ENCODE peak calls at places on chromosomes 4 and X, in seven cellular contexts. One of them, this sample, is unnamed.

GRCh38 chrX:10722804-10723364 is 102.5 kb upstream of the MID1 start:
- DNase-seq in fibroblast of mammary gland: peak
- DNase-seq in pancreas: no peak
- DNase-seq in heart right ventricle: peak
- DNase-seq in GM12865: peak
- DNase-seq in transverse colon: peak
- DNase-seq in lower lobe of right lung: no peak
- DNase-seq in this sample: no peak

GRCh38 chrX:56763556-56764152 is 34.6 kb downstream of the NBDY start:
- DNase-seq in pancreas: no peak
- DNase-seq in heart right ventricle: no peak
- DNase-seq in GM12865: peak
- DNase-seq in lower lobe of right lung: no peak
- DNase-seq in fibroblast of mammary gland: peak
- DNase-seq in transverse colon: peak
- DNase-seq in this sample: no peak

GRCh38 chr4:178080312-178080711 is 638.1 kb upstream of the AGA start:
- DNase-seq in GM12865: no peak
- DNase-seq in fibroblast of mammary gland: no peak
- DNase-seq in pancreas: no peak
- DNase-seq in lower lobe of right lung: no peak
- DNase-seq in heart right ventricle: no peak
- DNase-seq in transverse colon: no peak
- DNase-seq in this sample: no peak

GRCh38 chr4:7590205-7590604 is 155.5 kb upstream of the PSAPL1 start:
- DNase-seq in GM12865: no peak
- DNase-seq in heart right ventricle: no peak
- DNase-seq in lower lobe of right lung: no peak
- DNase-seq in fibroblast of mammary gland: peak
- DNase-seq in transverse colon: no peak
- DNase-seq in pancreas: no peak
- DNase-seq in this sample: no peak

GRCh38 chr4:145956288-145956890 is 17.8 kb upstream of the ZNF827 start:
- DNase-seq in fibroblast of mammary gland: peak
- DNase-seq in GM12865: peak
- DNase-seq in lower lobe of right lung: no peak
- DNase-seq in heart right ventricle: peak
- DNase-seq in pancreas: no peak
- DNase-seq in transverse colon: peak
- DNase-seq in this sample: no peak

GRCh38 chr4:94641702-94642560 is 115.8 kb upstream of the BMPR1B start:
- DNase-seq in heart right ventricle: no peak
- DNase-seq in lower lobe of right lung: no peak
- DNase-seq in pancreas: no peak
- DNase-seq in GM12865: no peak
- DNase-seq in transverse colon: no peak
- DNase-seq in fibroblast of mammary gland: peak
- DNase-seq in this sample: no peak

GRCh38 chr4:125985856-125986255 is 671.1 kb downstream of the FAT4 start:
- DNase-seq in pancreas: peak
- DNase-seq in heart right ventricle: no peak
- DNase-seq in lower lobe of right lung: no peak
- DNase-seq in transverse colon: no peak
- DNase-seq in GM12865: peak
- DNase-seq in fibroblast of mammary gland: no peak
- DNase-seq in this sample: peak

GRCh38 chrX:13059269-13059668 is 14.8 kb upstream of the FAM9C start:
- DNase-seq in fibroblast of mammary gland: no peak
- DNase-seq in pancreas: no peak
- DNase-seq in GM12865: no peak
- DNase-seq in lower lobe of right lung: no peak
- DNase-seq in transverse colon: no peak
- DNase-seq in heart right ventricle: no peak
- DNase-seq in this sample: no peak

GRCh38 chrX:23493941-23494374 is 159.3 kb downstream of the PTCHD1 start:
- DNase-seq in pancreas: no peak
- DNase-seq in transverse colon: no peak
- DNase-seq in lower lobe of right lung: no peak
- DNase-seq in GM12865: peak
- DNase-seq in heart right ventricle: no peak
- DNase-seq in fibroblast of mammary gland: peak
- DNase-seq in this sample: peak

GRCh38 chr4:15771419-15772058 is 6.6 kb upstream of the CD38 start:
- DNase-seq in fibroblast of mammary gland: no peak
- DNase-seq in transverse colon: no peak
- DNase-seq in lower lobe of right lung: no peak
- DNase-seq in pancreas: no peak
- DNase-seq in heart right ventricle: no peak
- DNase-seq in GM12865: peak
- DNase-seq in this sample: no peak

GRCh38 chr4:78293348-78293747 is 236.2 kb downstream of the FRAS1 start:
- DNase-seq in lower lobe of right lung: no peak
- DNase-seq in pancreas: no peak
- DNase-seq in transverse colon: no peak
- DNase-seq in fibroblast of mammary gland: peak
- DNase-seq in GM12865: no peak
- DNase-seq in heart right ventricle: no peak
- DNase-seq in this sample: no peak

GRCh38 chrX:116318672-116319071 is 117.7 kb upstream of the SLC6A14 start:
- DNase-seq in pancreas: no peak
- DNase-seq in heart right ventricle: no peak
- DNase-seq in lower lobe of right lung: no peak
- DNase-seq in GM12865: no peak
- DNase-seq in fibroblast of mammary gland: no peak
- DNase-seq in transverse colon: no peak
- DNase-seq in this sample: no peak

DNA sequence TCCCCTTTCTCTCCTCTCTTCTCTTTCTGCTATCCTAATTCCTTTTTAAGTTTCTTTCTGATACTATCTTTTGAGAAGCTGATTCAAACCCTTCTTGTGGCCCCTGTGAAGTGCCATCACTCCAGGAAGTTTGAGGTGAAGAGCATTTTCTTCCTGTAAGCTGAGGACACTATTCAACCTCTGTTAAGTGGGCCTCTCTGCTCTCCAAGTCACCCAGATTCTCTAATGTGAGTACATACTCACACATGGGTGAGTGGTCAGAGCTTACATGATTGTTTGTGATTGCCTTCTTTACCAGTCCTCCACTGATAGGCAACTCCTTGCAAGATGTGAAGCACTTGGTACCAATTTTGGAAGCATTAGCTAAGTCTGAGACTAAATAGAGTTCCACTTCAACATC is 18.4 kb upstream of the SMIM10L2A start:
- DNase-seq in GM12865: no peak
- DNase-seq in lower lobe of right lung: no peak
- DNase-seq in heart right ventricle: no peak
- DNase-seq in pancreas: no peak
- DNase-seq in fibroblast of mammary gland: no peak
- DNase-seq in transverse colon: no peak
- DNase-seq in this sample: peak
- H3K4me3 ChIP-seq in GM12865: no peak
- H3K4me3 ChIP-seq in lower lobe of right lung: no peak
- H3K4me3 ChIP-seq in heart right ventricle: no peak
- H3K4me3 ChIP-seq in pancreas: no peak
- H3K4me3 ChIP-seq in fibroblast of mammary gland: no peak
- H3K4me3 ChIP-seq in transverse colon: no peak
- H3K4me3 ChIP-seq in this sample: no peak

GRCh38 chr4:23873717-23874535 is 15.9 kb downstream of the PPARGC1A start:
- DNase-seq in transverse colon: no peak
- DNase-seq in pancreas: no peak
- DNase-seq in lower lobe of right lung: no peak
- DNase-seq in GM12865: no peak
- DNase-seq in fibroblast of mammary gland: no peak
- DNase-seq in heart right ventricle: no peak
- DNase-seq in this sample: no peak
- H3K4me3 ChIP-seq in transverse colon: no peak
- H3K4me3 ChIP-seq in pancreas: no peak
- H3K4me3 ChIP-seq in lower lobe of right lung: no peak
- H3K4me3 ChIP-seq in GM12865: no peak
- H3K4me3 ChIP-seq in fibroblast of mammary gland: no peak
- H3K4me3 ChIP-seq in heart right ventricle: no peak
- H3K4me3 ChIP-seq in this sample: no peak

GRCh38 chrX:71144651-71145050 is at the start of gene NLGN3:
- DNase-seq in lower lobe of right lung: no peak
- DNase-seq in heart right ventricle: no peak
- DNase-seq in pancreas: no peak
- DNase-seq in GM12865: no peak
- DNase-seq in fibroblast of mammary gland: no peak
- DNase-seq in transverse colon: no peak
- DNase-seq in this sample: no peak
- H3K4me3 ChIP-seq in lower lobe of right lung: peak
- H3K4me3 ChIP-seq in heart right ventricle: no peak
- H3K4me3 ChIP-seq in pancreas: no peak
- H3K4me3 ChIP-seq in GM12865: no peak
- H3K4me3 ChIP-seq in fibroblast of mammary gland: no peak
- H3K4me3 ChIP-seq in transverse colon: peak
- H3K4me3 ChIP-seq in this sample: no peak

GRCh38 chrX:132204629-132205028 is 14.6 kb downstream of the RAP2C start:
- DNase-seq in heart right ventricle: no peak
- DNase-seq in lower lobe of right lung: no peak
- DNase-seq in GM12865: no peak
- DNase-seq in pancreas: no peak
- DNase-seq in transverse colon: no peak
- DNase-seq in fibroblast of mammary gland: no peak
- DNase-seq in this sample: no peak

GRCh38 chrX:132193872-132194574 is 25.2 kb downstream of the RAP2C start:
- DNase-seq in transverse colon: no peak
- DNase-seq in pancreas: no peak
- DNase-seq in lower lobe of right lung: no peak
- DNase-seq in GM12865: no peak
- DNase-seq in fibroblast of mammary gland: no peak
- DNase-seq in heart right ventricle: no peak
- DNase-seq in this sample: no peak

DNA sequence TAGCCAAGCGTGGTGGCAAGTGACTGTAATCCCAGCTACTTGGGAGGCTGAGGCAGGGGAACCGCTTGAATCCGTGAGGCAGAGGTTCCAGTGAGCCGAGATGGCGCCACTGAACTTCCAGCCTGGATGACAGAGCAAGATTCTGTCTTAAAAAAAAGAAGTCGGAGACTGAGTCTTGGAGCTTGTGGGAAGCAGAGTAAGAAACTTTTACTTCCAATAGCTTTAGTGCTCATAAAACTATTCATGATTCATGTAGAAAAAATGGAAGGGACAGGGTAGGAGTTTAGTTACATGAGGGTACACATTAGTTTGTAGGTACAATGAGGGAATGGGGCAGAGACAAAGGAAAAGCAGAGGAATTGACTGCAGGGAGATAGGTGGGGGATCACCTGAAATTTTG is 19.3 kb downstream of the RAP2C start:
- DNase-seq in lower lobe of right lung: no peak
- DNase-seq in GM12865: no peak
- DNase-seq in heart right ventricle: no peak
- DNase-seq in pancreas: no peak
- DNase-seq in fibroblast of mammary gland: no peak
- DNase-seq in transverse colon: no peak
- DNase-seq in this sample: no peak
- H3K4me3 ChIP-seq in lower lobe of right lung: no peak
- H3K4me3 ChIP-seq in GM12865: no peak
- H3K4me3 ChIP-seq in heart right ventricle: no peak
- H3K4me3 ChIP-seq in pancreas: no peak
- H3K4me3 ChIP-seq in fibroblast of mammary gland: no peak
- H3K4me3 ChIP-seq in transverse colon: no peak
- H3K4me3 ChIP-seq in this sample: no peak

DNA sequence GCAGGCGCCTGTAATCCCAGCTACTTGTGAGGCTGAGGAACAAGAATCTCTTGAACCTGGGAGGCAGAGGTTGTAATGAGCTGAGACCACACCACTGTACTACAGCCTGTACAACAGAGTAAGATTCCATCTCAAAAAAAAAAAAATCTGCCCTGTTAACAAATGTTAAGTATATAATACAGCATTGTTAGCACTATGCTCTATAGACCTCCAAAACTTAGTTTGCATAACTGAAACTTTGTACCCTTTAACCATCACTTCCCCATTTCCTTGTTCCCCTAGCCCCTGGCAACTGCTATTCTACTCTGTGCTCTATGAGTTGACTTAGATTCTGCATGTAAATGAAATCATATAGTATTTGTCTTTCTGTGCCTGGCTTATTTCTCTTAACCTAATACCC is 76.7 kb downstream of the TAB3 start:
- DNase-seq in lower lobe of right lung: no peak
- DNase-seq in fibroblast of mammary gland: no peak
- DNase-seq in pancreas: no peak
- DNase-seq in transverse colon: no peak
- DNase-seq in GM12865: peak
- DNase-seq in heart right ventricle: no peak
- DNase-seq in this sample: no peak
- H3K4me3 ChIP-seq in lower lobe of right lung: no peak
- H3K4me3 ChIP-seq in fibroblast of mammary gland: no peak
- H3K4me3 ChIP-seq in pancreas: no peak
- H3K4me3 ChIP-seq in transverse colon: no peak
- H3K4me3 ChIP-seq in GM12865: no peak
- H3K4me3 ChIP-seq in heart right ventricle: no peak
- H3K4me3 ChIP-seq in this sample: no peak

GRCh38 chrX:19885732-19886131 is 1.7 kb downstream of the SH3KBP1 start:
- DNase-seq in transverse colon: no peak
- DNase-seq in pancreas: no peak
- DNase-seq in lower lobe of right lung: no peak
- DNase-seq in GM12865: no peak
- DNase-seq in heart right ventricle: no peak
- DNase-seq in fibroblast of mammary gland: no peak
- DNase-seq in this sample: no peak
- H3K4me3 ChIP-seq in transverse colon: no peak
- H3K4me3 ChIP-seq in pancreas: no peak
- H3K4me3 ChIP-seq in lower lobe of right lung: peak
- H3K4me3 ChIP-seq in GM12865: peak
- H3K4me3 ChIP-seq in heart right ventricle: no peak
- H3K4me3 ChIP-seq in fibroblast of mammary gland: no peak
- H3K4me3 ChIP-seq in this sample: peak